ENCODE peak calls at places on chromosome 12, in five cellular contexts. One of them, this sample, is unnamed.

GRCh38 chr12:113318900-113319628 is 15.8 kb downstream of the SLC8B1 start:
- DNase-seq in Karpas-422: no peak
- DNase-seq in right atrium auricular region: no peak
- DNase-seq in NCI-H2081: no peak
- DNase-seq in breast epithelium: no peak
- DNase-seq in this sample: no peak

GRCh38 chr12:117072106-117072505 is 27.1 kb downstream of the TESC start:
- DNase-seq in Karpas-422: no peak
- DNase-seq in right atrium auricular region: no peak
- DNase-seq in NCI-H2081: no peak
- DNase-seq in breast epithelium: no peak
- DNase-seq in this sample: no peak

GRCh38 chr12:44000309-44000952 is 164.6 kb downstream of the TMEM117 start:
- DNase-seq in Karpas-422: peak; percentile 90
- DNase-seq in right atrium auricular region: no peak
- DNase-seq in NCI-H2081: peak; percentile 59
- DNase-seq in breast epithelium: no peak
- DNase-seq in this sample: peak; percentile 55

GRCh38 chr12:117134059-117134458 is 34.8 kb upstream of the TESC start:
- DNase-seq in Karpas-422: no peak
- DNase-seq in right atrium auricular region: no peak
- DNase-seq in NCI-H2081: no peak
- DNase-seq in breast epithelium: no peak
- DNase-seq in this sample: no peak

GRCh38 chr12:128911861-128912260 is 58.6 kb downstream of the GLT1D1 start:
- DNase-seq in Karpas-422: no peak
- DNase-seq in right atrium auricular region: no peak
- DNase-seq in NCI-H2081: no peak
- DNase-seq in breast epithelium: no peak
- DNase-seq in this sample: no peak

GRCh38 chr12:587551-588322 is 75.5 kb downstream of the NINJ2 start:
- DNase-seq in Karpas-422: no peak
- DNase-seq in right atrium auricular region: no peak
- DNase-seq in NCI-H2081: no peak
- DNase-seq in breast epithelium: no peak
- DNase-seq in this sample: no peak

GRCh38 chr12:56657416-56658379 is 11.9 kb upstream of the ATP5F1B start:
- DNase-seq in Karpas-422: peak; percentile 55
- DNase-seq in right atrium auricular region: no peak
- DNase-seq in NCI-H2081: no peak
- DNase-seq in breast epithelium: no peak
- DNase-seq in this sample: no peak

GRCh38 chr12:82682326-82682725 is 4.4 kb upstream of the TMTC2 start:
- DNase-seq in Karpas-422: no peak
- DNase-seq in right atrium auricular region: no peak
- DNase-seq in NCI-H2081: no peak
- DNase-seq in breast epithelium: no peak
- DNase-seq in this sample: no peak

GRCh38 chr12:58750484-58750883 is 169.8 kb downstream of the LRIG3 start:
- DNase-seq in Karpas-422: no peak
- DNase-seq in right atrium auricular region: no peak
- DNase-seq in NCI-H2081: no peak
- DNase-seq in breast epithelium: no peak
- DNase-seq in this sample: no peak

GRCh38 chr12:40226652-40227051 is 1.9 kb downstream of the LRRK2 start:
- DNase-seq in Karpas-422: no peak
- DNase-seq in right atrium auricular region: peak; percentile 85
- DNase-seq in NCI-H2081: no peak
- DNase-seq in breast epithelium: no peak
- DNase-seq in this sample: peak; percentile 52

This sample was measured in OCI-LY7.